ENCODE peak calls at places on chromosomes 12 and 14, in six cellular contexts. O, T, A, I, H and R are unnamed samples.

GRCh38 chr12:56079729-56080555 is at the start of gene ERBB3:
- DNase-seq in O (peak), T (peak), A (peak), I (peak), H (peak), R (peak)

GRCh38 chr14:36771256-36771655 is 109.6 kb downstream of the PAX9 start:
- DNase-seq in O (no peak), T (no peak), A (no peak), I (no peak), H (no peak), R (no peak)

GRCh38 chr12:104591272-104591940 is 134.7 kb downstream of the CHST11 start:
- DNase-seq in O (no peak), T (no peak), A (no peak), I (no peak), H (no peak), R (no peak)

GRCh38 chr14:61132894-61133293 is 148.2 kb downstream of the TMEM30B start:
- DNase-seq in O (no peak), T (no peak), A (no peak), I (no peak), H (no peak), R (no peak)

GRCh38 chr12:52198454-52199215 is 6.8 kb upstream of the KRT80 start:
- DNase-seq in O (no peak), T (no peak), A (no peak), I (no peak), H (no peak), R (peak)

GRCh38 chr14:74863274-74863673 is 12.7 kb downstream of the PROX2 start:
- DNase-seq in O (no peak), T (no peak), A (no peak), I (no peak), H (no peak), R (peak)

GRCh38 chr12:56338643-56339422 is at the start of gene IL23A:
- DNase-seq in O (peak), T (no peak), A (no peak), I (peak), H (peak), R (no peak)

GRCh38 chr14:64464695-64465094 is 604 bp upstream of the AKAP5 start:
- DNase-seq in O (no peak), T (no peak), A (no peak), I (no peak), H (no peak), R (no peak)

GRCh38 chr12:132393991-132394949 is 64.9 kb upstream of the GALNT9 start:
- DNase-seq in O (no peak), T (no peak), A (no peak), I (no peak), H (peak), R (peak)

GRCh38 chr14:77483851-77484250 is 14.8 kb downstream of the ISM2 start:
- DNase-seq in O (no peak), T (no peak), A (no peak), I (no peak), H (no peak), R (no peak)

GRCh38 chr14:100213956-100214767 is 24.8 kb upstream of the YY1 start:
- DNase-seq in O (peak), T (peak), A (peak), I (no peak), H (peak), R (peak)

GRCh38 chr14:71021347-71022014 is 114.2 kb downstream of the PCNX1 start:
- DNase-seq in O (peak), T (no peak), A (no peak), I (peak), H (no peak), R (no peak)

GRCh38 chr12:3328081-3328480 is 162.9 kb upstream of the PRMT8 start:
- DNase-seq in O (no peak), T (no peak), A (no peak), I (no peak), H (no peak), R (no peak)

GRCh38 chr12:117792877-117793424 is 175.8 kb downstream of the KSR2 start:
- DNase-seq in O (no peak), T (no peak), A (no peak), I (no peak), H (no peak), R (no peak)

GRCh38 chr12:114799574-114800487 is 115.9 kb upstream of the TBX3 start:
- DNase-seq in O (peak), T (peak), A (peak), I (no peak), H (peak), R (peak)

DNA sequence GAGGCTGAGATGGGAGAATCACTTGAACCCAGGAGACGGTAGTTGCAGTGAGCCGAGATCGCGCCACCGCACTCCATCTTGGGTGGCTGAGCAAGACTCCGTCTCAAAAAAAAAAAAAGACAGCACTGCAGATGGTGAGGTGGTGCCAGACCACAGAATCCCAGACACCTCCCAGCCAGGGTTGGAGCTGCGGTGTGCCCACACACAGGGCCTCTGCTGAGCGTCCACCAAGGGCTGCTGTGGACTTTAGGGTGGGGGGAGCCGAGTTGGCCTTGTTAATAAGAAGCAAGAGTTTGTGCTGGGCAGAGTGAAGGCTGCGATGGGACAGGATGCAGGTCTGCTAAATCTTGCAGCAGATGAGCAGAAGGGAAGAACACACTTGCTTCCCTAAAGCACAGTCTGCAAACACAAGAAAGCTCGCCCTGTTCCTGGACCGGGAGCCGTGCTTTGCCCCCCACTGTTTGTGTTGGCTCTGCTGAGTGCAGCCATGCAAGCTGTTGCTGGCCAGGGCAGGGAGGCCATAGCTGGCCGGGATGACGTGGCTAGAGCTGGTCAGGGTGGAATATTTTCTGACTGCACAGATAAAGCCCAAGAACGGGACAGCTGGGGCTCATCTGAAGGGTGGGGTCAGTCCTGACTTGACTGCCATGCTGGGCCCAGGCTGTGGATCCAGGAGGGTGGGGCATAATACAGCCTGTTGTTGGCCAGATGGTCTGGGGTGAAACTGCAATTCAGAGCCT is 14.4 kb downstream of the KMT5A start:
- DNase-seq in O (peak), T (peak), A (peak), I (peak), H (peak), R (no peak)
- H3K27ac ChIP-seq in O (peak), T (peak), A (peak), I (peak), H (no peak), R (peak)

DNA sequence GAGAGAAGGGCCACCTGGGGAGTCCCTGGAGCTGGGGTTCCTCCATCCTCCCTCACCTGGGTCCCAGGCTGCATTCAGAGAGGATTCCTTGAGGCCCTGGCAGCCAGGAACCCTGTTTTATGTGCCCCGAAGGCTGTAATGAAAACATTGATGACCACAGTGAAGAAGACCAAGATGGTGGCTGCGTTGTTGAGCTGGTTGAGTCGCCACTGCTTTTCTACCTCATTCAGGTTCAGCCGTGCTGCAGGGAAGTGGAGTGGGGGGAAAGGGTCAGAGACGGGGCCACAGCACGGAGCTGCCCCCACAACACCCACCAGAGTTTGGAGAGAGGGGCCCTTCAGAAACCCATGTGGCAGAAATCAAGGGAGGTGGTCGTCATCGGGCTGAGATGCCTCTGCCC is 98.1 kb downstream of the NINJ2 start:
- DNase-seq in O (no peak), T (no peak), A (no peak), I (no peak), H (no peak), R (no peak)
- H3K4me3 ChIP-seq in O (no peak), T (no peak), A (no peak), I (no peak), H (no peak), R (no peak)

DNA sequence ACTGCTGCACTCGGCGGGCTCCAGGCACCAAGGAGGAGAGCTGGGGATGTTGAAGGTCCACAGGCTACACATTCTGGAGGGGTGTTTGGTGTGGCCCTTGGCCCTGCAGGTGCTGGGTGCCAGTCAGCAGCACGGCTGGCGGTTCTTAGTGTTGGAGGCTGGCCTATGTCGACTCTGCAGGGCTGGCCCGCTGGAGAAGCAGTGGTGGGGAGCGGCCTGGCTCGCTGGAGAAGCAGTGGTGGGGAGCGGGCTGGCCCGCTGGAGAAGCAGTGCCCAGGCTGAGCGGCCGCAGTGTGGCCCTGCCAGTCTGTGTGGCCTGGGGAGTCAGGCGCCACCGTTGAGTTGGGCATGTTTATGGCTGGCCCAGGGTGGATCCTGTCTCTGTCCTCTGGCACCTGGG is 27.3 kb downstream of the MTA1 start:
- DNase-seq in O (no peak), T (no peak), A (no peak), I (no peak), H (no peak), R (no peak)
- H3K27ac ChIP-seq in O (no peak), T (no peak), A (no peak), I (no peak), H (no peak), R (no peak)

GRCh38 chr12:12624479-12625120 is 12.9 kb downstream of the CREBL2 start:
- DNase-seq in O (no peak), T (no peak), A (no peak), I (no peak), H (no peak), R (no peak)

GRCh38 chr12:12628013-12628412 is 16.3 kb downstream of the CREBL2 start:
- DNase-seq in O (peak), T (no peak), A (no peak), I (peak), H (no peak), R (no peak)

GRCh38 chr12:12630850-12631249 is 19.2 kb downstream of the CREBL2 start:
- DNase-seq in O (no peak), T (no peak), A (no peak), I (no peak), H (no peak), R (no peak)

GRCh38 chr12:12626471-12626870 is 14.8 kb downstream of the CREBL2 start:
- DNase-seq in O (peak), T (no peak), A (no peak), I (no peak), H (no peak), R (no peak)

GRCh38 chr12:12627308-12627827 is 15.7 kb downstream of the CREBL2 start:
- DNase-seq in O (no peak), T (no peak), A (no peak), I (no peak), H (no peak), R (no peak)
- H3K4me3 ChIP-seq in O (no peak), T (no peak), A (no peak), I (no peak), H (no peak), R (no peak)

GRCh38 chr14:63362305-63362914 is 43.7 kb upstream of the GPHB5 start:
- DNase-seq in O (no peak), T (no peak), A (no peak), I (no peak), H (no peak), R (no peak)
- H3K27ac ChIP-seq in O (no peak), T (no peak), A (no peak), I (no peak), H (no peak), R (no peak)

GRCh38 chr12:107914460-107914977 is 140.0 kb downstream of the ASCL4 start:
- DNase-seq in O (no peak), T (no peak), A (no peak), I (no peak), H (no peak), R (no peak)

GRCh38 chr12:107906719-107907118 is 132.2 kb downstream of the ASCL4 start:
- DNase-seq in O (no peak), T (no peak), A (no peak), I (no peak), H (no peak), R (no peak)

GRCh38 chr12:107917912-107918800 is 143.7 kb downstream of the ASCL4 start:
- DNase-seq in O (peak), T (no peak), A (no peak), I (peak), H (no peak), R (no peak)

GRCh38 chr12:107912421-107913004 is 138.0 kb downstream of the ASCL4 start:
- DNase-seq in O (no peak), T (peak), A (peak), I (no peak), H (peak), R (peak)
- H3K4me3 ChIP-seq in O (no peak), T (peak), A (peak), I (no peak), H (no peak), R (peak)